ENCODE peak calls at places on chromosomes 6 and 20, in ten cellular contexts. I, R, U, C, L, V, S, J, F and P are unnamed samples.

GRCh38 chr20:47629907-47630306 is 128.2 kb downstream of the NCOA3 start:
- DNase-seq in C (no peak), V (no peak), F (no peak), L (no peak), U (no peak), S (no peak), R (no peak), J (no peak), I (no peak), P (no peak)

GRCh38 chr6:167532410-167533294 is 207.8 kb downstream of the TTLL2 start:
- DNase-seq in J (no peak), C (no peak), I (no peak), S (no peak), V (no peak), R (no peak), U (no peak), F (no peak), L (no peak), P (no peak)

GRCh38 chr6:69865126-69865525 is 1.2 kb upstream of the COL19A1 start:
- DNase-seq in V (no peak), J (no peak), I (no peak), U (no peak), S (no peak), L (no peak), R (peak; percentile 15), F (no peak), C (no peak), P (peak; percentile 4)

GRCh38 chr20:1267809-1268374 is 1.8 kb downstream of the SNPH start:
- DNase-seq in S (no peak), I (no peak), U (no peak), J (no peak), V (no peak), C (no peak), L (no peak), F (no peak), R (no peak), P (no peak)

GRCh38 chr6:32668226-32668747 is 1.8 kb upstream of the HLA-DQB1 start:
- DNase-seq in C (peak; percentile 36), S (no peak), U (peak; percentile 43), I (no peak), L (no peak), V (no peak), R (peak; percentile 24), F (peak; percentile 50), J (no peak), P (no peak)

GRCh38 chr20:51660741-51661608 is 107.2 kb downstream of the ATP9A start:
- DNase-seq in R (no peak), U (no peak), F (no peak), L (peak; percentile 31), J (no peak), V (peak; percentile 40), S (no peak), C (no peak), I (no peak), P (peak; percentile 96)

GRCh38 chr6:112372213-112372806 is 25.2 kb downstream of the RFPL4B start:
- DNase-seq in R (no peak), J (no peak), L (peak; percentile 9), C (no peak), S (no peak), F (no peak), V (peak; percentile 10), U (no peak), I (no peak), P (peak; percentile 49)

GRCh38 chr6:79632580-79632979 is 1.5 kb downstream of the SH3BGRL2 start:
- DNase-seq in C (no peak), F (no peak), R (no peak), I (no peak), V (no peak), S (no peak), J (no peak), U (no peak), L (no peak), P (no peak)

GRCh38 chr6:41712651-41713103 is 22.7 kb downstream of the TFEB start:
- DNase-seq in C (no peak), J (peak; percentile 34), V (no peak), S (no peak), U (peak; percentile 91), R (no peak), I (no peak), F (peak; percentile 92), L (peak; percentile 70), P (no peak)

GRCh38 chr6:106961801-106962200 is 12.7 kb downstream of the CD24 start:
- DNase-seq in S (no peak), C (no peak), U (no peak), I (no peak), L (no peak), V (no peak), F (no peak), R (no peak), J (no peak), P (no peak)

GRCh38 chr20:42985628-42986027 is 204.1 kb downstream of the PTPRT start:
- DNase-seq in F (no peak), R (no peak), I (no peak), J (no peak), U (no peak), V (no peak), L (no peak), S (no peak), C (no peak), P (no peak)

GRCh38 chr6:53301801-53302537 is 46.8 kb downstream of the ELOVL5 start:
- DNase-seq in R (no peak), L (no peak), I (no peak), U (no peak), C (no peak), S (no peak), V (no peak), F (no peak), J (no peak), P (peak; percentile 72)

GRCh38 chr6:158959552-158959951 is 40.5 kb downstream of the RSPH3 start:
- DNase-seq in I (no peak), V (no peak), U (no peak), R (no peak), S (no peak), F (no peak), C (no peak), L (no peak), J (no peak), P (no peak)

GRCh38 chr6:28814032-28814976 is 109.5 kb downstream of the TRIM27 start:
- DNase-seq in R (no peak), U (no peak), I (peak; percentile 72), S (no peak), V (no peak), C (no peak), L (no peak), F (no peak), J (no peak), P (no peak)

DNA sequence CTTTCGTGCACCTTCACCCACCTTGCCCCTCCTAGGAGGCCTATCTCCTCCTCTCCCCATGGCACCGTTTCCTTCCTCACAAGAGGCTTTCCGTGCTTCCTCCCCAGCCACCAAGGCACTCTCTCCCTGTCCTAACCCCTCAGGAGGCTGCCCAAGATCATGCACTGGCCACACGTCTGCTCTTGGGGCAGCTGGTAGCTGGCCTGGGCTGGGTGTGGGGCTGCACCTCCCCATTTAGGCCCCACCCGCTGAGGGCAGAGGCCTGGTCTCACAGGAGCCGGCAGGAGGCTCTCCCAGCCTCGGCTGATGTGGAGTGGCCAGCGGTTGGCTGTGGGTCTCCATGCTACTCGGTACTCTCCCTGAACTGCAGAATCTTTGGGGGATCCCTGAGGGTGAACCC is 13.6 kb downstream of the NOL4L start:
- DNase-seq in C (no peak), J (no peak), U (no peak), R (no peak), L (no peak), F (no peak), S (no peak), I (no peak), V (no peak), P (no peak)
- TF ChIP-seq POLR2A in C (no peak), J (no peak), U (no peak), R (no peak), L (no peak), F (no peak), S (no peak), I (no peak), V (no peak), P (no peak)

DNA sequence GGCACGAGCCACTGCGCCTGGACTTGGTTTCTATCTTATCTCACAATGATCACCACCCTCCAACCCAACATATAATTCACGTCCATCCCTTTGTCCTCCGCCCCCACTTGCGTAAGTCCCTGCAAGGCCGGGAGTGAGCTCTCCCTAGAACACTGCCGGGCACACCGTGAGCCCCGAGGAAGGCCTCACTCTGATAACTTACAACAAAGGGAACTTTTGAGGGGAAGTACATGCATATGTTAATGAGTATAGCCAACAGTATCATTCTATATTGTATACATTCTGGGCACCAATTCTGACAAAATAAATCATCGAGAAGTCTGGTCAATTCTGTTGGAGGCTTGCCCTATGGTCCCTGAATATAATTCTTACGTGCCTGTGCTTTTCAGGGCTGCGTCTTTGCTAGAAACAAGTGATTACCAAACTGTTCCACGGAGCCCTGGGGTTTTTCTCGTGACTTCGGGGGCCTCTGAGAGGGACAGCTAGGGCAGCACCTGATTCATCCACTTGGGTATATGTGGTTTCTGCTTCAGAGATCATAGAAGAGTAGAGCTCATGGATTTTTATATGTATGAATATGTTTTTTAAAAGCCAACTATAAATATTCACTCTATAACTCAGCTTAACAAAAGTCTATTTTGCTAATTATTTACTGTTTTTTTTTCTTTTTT is 469.8 kb upstream of the AGPAT4 start:
- DNase-seq in I (no peak), R (no peak), S (no peak), C (no peak), F (no peak), V (no peak), J (no peak), U (no peak), L (no peak), P (no peak)
- TF ChIP-seq POLR2A in I (no peak), R (no peak), S (no peak), C (no peak), F (no peak), V (no peak), J (no peak), U (no peak), L (no peak), P (no peak)

GRCh38 chr20:30598460-30599230 is 658.8 kb upstream of the DEFB115 start:
- DNase-seq in V (no peak), F (no peak), S (no peak), J (no peak), U (no peak), L (no peak), C (no peak), I (no peak), R (no peak), P (no peak)
- TF ChIP-seq POLR2A in V (no peak), F (no peak), S (no peak), J (no peak), U (no peak), L (no peak), C (no peak), I (no peak), R (no peak), P (no peak)

GRCh38 chr6:137867685-137868509 is 838 bp downstream of the TNFAIP3 start:
- DNase-seq in S (peak; percentile 60), J (no peak), F (peak; percentile 45), I (peak; percentile 59), R (no peak), V (no peak), C (no peak), L (no peak), U (peak; percentile 46), P (peak; percentile 42)
- TF ChIP-seq POLR2A in S (no peak), J (no peak), F (no peak), I (no peak), R (no peak), V (no peak), C (no peak), L (no peak), U (no peak), P (no peak)

GRCh38 chr6:157823001-157823522 is at the start of gene SNX9:
- DNase-seq in S (peak; percentile 86), U (peak; percentile 88), R (peak; percentile 38), F (peak; percentile 84), L (peak; percentile 71), I (peak; percentile 72), J (peak; percentile 81), V (peak; percentile 47), C (peak; percentile 49), P (peak; percentile 65)
- TF ChIP-seq POLR2A in S (peak; percentile 71), U (no peak), R (peak; percentile 65), F (no peak), L (peak; percentile 43), I (peak; percentile 35), J (peak; percentile 84), V (peak; percentile 52), C (no peak), P (peak; percentile 55)